ENCODE peak calls at places on chromosomes 3 and 15, in seven cellular contexts. S is hepatocyte, V is GM12865, T is HCT116, I is PC-3, Y is mucosa of descending colon, J is astrocyte of the spinal cord. M is an unnamed sample.

GRCh38 chr15:29920515-29920914 is 98.2 kb upstream of the TJP1 start:
- DNase-seq in S (peak; percentile 38), V (no peak), T (peak; percentile 68), I (peak; percentile 97), Y (no peak), J (no peak), M (no peak)

GRCh38 chr3:8503461-8503860 is 1.8 kb downstream of the LMCD1 start:
- DNase-seq in S (no peak), V (no peak), T (no peak), I (peak; percentile 81), Y (no peak), J (peak; percentile 74), M (no peak)

GRCh38 chr3:127646501-127647046 is 17.6 kb downstream of the PODXL2 start:
- DNase-seq in S (no peak), V (no peak), T (no peak), I (no peak), Y (no peak), J (no peak), M (no peak)

GRCh38 chr3:59818033-59818936 is 768.5 kb upstream of the CFAP20DC start:
- DNase-seq in S (peak; percentile 52), V (no peak), T (peak; percentile 85), I (peak; percentile 96), Y (peak; percentile 77), J (peak; percentile 98), M (no peak)

GRCh38 chr3:106130384-106131084 is 261.7 kb upstream of the CBLB start:
- DNase-seq in S (peak; percentile 37), V (no peak), T (no peak), I (peak; percentile 50), Y (no peak), J (peak; percentile 86), M (no peak)

GRCh38 chr3:151169700-151170224 is 33.3 kb downstream of the GPR171 start:
- DNase-seq in S (no peak), V (peak; percentile 26), T (no peak), I (no peak), Y (peak; percentile 55), J (no peak), M (no peak)

GRCh38 chr15:83436513-83437158 is 10.5 kb upstream of the SH3GL3 start:
- DNase-seq in S (peak; percentile 78), V (peak; percentile 28), T (peak; percentile 33), I (peak; percentile 83), Y (no peak), J (peak; percentile 68), M (peak; percentile 86)

GRCh38 chr3:181330257-181330656 is 340.7 kb upstream of the DNAJC19 start:
- DNase-seq in S (no peak), V (no peak), T (no peak), I (no peak), Y (no peak), J (no peak), M (no peak)

GRCh38 chr3:44235604-44236484 is 5.8 kb upstream of the TOPAZ1 start:
- DNase-seq in S (peak; percentile 91), V (peak; percentile 64), T (peak; percentile 79), I (peak; percentile 93), Y (no peak), J (peak; percentile 92), M (peak; percentile 77)

GRCh38 chr3:176872771-176873209 is 324.5 kb downstream of the TBL1XR1 start:
- DNase-seq in S (peak; percentile 70), V (peak; percentile 75), T (peak; percentile 10), I (peak; percentile 76), Y (no peak), J (peak; percentile 56), M (peak; percentile 56)

GRCh38 chr15:25424073-25424472 is 14.8 kb downstream of the UBE3A start:
- DNase-seq in S (no peak), V (no peak), T (no peak), I (no peak), Y (no peak), J (no peak), M (no peak)

GRCh38 chr3:115931581-115931980 is 308.3 kb downstream of the GAP43 start:
- DNase-seq in S (no peak), V (no peak), T (no peak), I (peak; percentile 15), Y (no peak), J (no peak), M (no peak)

GRCh38 chr15:48897144-48897814 is 19.3 kb downstream of the EID1 start:
- DNase-seq in S (peak; percentile 47), V (no peak), T (no peak), I (no peak), Y (no peak), J (peak; percentile 83), M (no peak)

GRCh38 chr3:22089284-22089683 is 338.3 kb upstream of the ZNF385D start:
- DNase-seq in S (peak; percentile 64), V (peak; percentile 69), T (no peak), I (peak; percentile 80), Y (no peak), J (peak; percentile 19), M (peak; percentile 10)

GRCh38 chr3:50290116-50290745 is 2.0 kb downstream of the IFRD2 start:
- DNase-seq in S (no peak), V (no peak), T (no peak), I (no peak), Y (peak; percentile 65), J (no peak), M (no peak)

GRCh38 chr3:30496496-30496966 is 109.9 kb upstream of the TGFBR2 start:
- DNase-seq in S (peak; percentile 47), V (no peak), T (no peak), I (peak; percentile 17), Y (no peak), J (peak; percentile 93), M (no peak)

GRCh38 chr3:128296469-128297251 is 143.4 kb downstream of the EEFSEC start:
- DNase-seq in S (no peak), V (no peak), T (no peak), I (no peak), Y (no peak), J (no peak), M (no peak)

GRCh38 chr15:67967871-67968423 is 86.2 kb upstream of the PIAS1 start:
- DNase-seq in S (peak; percentile 87), V (peak; percentile 65), T (no peak), I (no peak), Y (peak; percentile 74), J (peak; percentile 50), M (peak; percentile 95)

GRCh38 chr15:68484696-68485400 is 52.9 kb upstream of the ITGA11 start:
- DNase-seq in S (no peak), V (no peak), T (no peak), I (no peak), Y (no peak), J (peak; percentile 69), M (no peak)

GRCh38 chr15:62545392-62546227 is 380.5 kb upstream of the C2CD4B start:
- DNase-seq in S (no peak), V (no peak), T (no peak), I (peak; percentile 30), Y (no peak), J (peak; percentile 25), M (peak; percentile 94)

GRCh38 chr15:89659295-89659694 is 4.0 kb upstream of the KIF7 start:
- DNase-seq in S (no peak), V (no peak), T (no peak), I (no peak), Y (no peak), J (no peak), M (no peak)

GRCh38 chr3:71825551-71826283 is 40.8 kb upstream of the PROK2 start:
- DNase-seq in S (no peak), V (no peak), T (no peak), I (no peak), Y (no peak), J (no peak), M (no peak)

GRCh38 chr3:30544811-30545210 is 61.6 kb upstream of the TGFBR2 start:
- DNase-seq in S (no peak), V (no peak), T (no peak), I (peak; percentile 95), Y (no peak), J (peak; percentile 78), M (no peak)

GRCh38 chr15:67824900-67825879 is at the start of gene SKOR1:
- DNase-seq in S (peak; percentile 62), V (no peak), T (no peak), I (no peak), Y (no peak), J (peak; percentile 26), M (peak; percentile 44)

GRCh38 chr15:63970723-63971426 is 75.4 kb downstream of the DAPK2 start:
- DNase-seq in S (no peak), V (peak; percentile 94), T (no peak), I (no peak), Y (no peak), J (no peak), M (no peak)
- H3K4me3 ChIP-seq in S (no peak overlapping the region), V (peak overlapping the region; percentile 46), T (no peak overlapping the region), I (no peak overlapping the region), Y (no peak overlapping the region), J (no peak overlapping the region), M (no peak overlapping the region)

GRCh38 chr3:143974181-143974876 is 2.7 kb downstream of the DIPK2A start:
- DNase-seq in S (no peak), V (no peak), T (no peak), I (no peak), Y (no peak), J (peak; percentile 32), M (no peak)
- H3K4me3 ChIP-seq in S (peak overlapping the region; percentile 87), V (peak overlapping the region; percentile 97), T (peak overlapping the region; percentile 91), I (peak overlapping the region; percentile 99), Y (no peak overlapping the region), J (peak overlapping the region; percentile 79), M (peak overlapping the region; percentile 79)

DNA sequence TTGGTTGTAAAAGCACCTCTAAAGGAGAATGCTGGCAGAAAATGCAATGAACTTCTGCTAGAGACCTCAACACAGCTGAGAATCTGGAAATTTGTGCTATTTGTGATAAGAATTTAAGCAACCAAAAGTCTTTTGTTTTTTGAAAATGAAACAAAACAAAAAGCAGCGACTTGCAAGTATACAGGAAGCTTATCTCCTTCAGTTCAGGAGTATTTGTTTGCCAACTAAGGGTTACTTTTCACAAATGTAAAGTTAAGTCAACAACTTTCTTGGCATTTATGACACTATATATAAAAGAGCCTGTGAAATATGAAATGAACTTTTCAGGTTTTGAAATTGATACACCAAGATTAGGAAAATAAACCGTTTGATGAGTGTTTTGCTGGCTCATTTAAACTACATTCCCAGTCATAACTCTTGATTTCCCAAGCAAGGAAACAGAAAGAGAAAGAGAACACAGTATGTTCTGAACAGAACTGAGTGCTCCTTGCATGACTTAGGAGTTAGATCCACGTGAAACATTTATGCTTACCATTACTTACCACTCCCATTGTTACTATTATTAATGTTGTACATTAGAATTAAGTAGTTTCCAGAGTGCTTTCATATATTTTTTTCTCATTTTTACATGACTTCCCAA is 92.3 kb upstream of the COL8A1 start:
- DNase-seq in S (no peak), V (no peak), T (no peak), I (peak; percentile 56), Y (no peak), J (peak; percentile 31), M (no peak)
- H3K4me3 ChIP-seq in S (no peak overlapping the region), V (peak overlapping the region; percentile 37), T (no peak overlapping the region), I (peak overlapping the region; percentile 39), Y (no peak overlapping the region), J (no peak overlapping the region), M (no peak overlapping the region)

DNA sequence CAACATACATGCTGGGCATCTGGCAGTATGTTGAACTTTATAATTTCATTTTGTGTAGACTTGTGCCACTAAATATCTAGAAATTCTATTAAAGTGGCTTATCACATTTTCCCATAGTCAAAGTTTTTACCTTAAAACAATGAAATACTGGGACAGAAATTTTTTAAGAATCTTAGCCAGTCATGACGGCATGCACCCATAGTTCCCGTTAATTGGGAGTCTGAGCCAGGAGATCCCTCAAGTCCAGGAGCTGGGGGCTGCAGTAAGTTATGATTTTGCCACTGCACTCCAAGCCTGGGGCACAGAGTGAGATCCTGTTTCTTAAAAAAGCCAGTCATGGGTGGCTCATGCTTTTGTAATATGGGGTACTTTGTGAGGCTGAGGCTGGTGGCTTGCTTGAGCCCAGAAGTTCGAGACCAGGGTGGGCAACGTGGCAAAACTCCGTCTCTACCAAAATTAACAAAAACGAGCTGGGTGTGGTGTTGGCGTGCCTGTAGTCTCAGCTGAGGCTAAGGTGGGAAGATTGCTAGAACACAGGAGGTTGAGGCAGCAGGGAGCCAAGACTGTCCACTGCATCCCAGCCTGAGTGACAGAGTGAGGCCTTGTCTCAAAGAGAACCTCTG is 3.1 kb downstream of the RPSA start:
- DNase-seq in S (no peak), V (no peak), T (no peak), I (no peak), Y (no peak), J (no peak), M (no peak)
- H3K4me3 ChIP-seq in S (no peak overlapping the region), V (peak overlapping the region; percentile 77), T (no peak overlapping the region), I (peak overlapping the region; percentile 31), Y (no peak overlapping the region), J (no peak overlapping the region), M (peak overlapping the region; percentile 5)

M was measured in HAP-1.